ENCODE peak calls at places on chromosomes 2 and 18, in seven cellular contexts. P, W, M, A, Q, R and X are unnamed samples.

GRCh38 chr2:211077216-211077764 is 520.9 kb downstream of the CPS1 start:
- DNase-seq in W (no peak), M (no peak), R (no peak), A (no peak), P (no peak), Q (no peak), X (no peak)

GRCh38 chr2:236633764-236634163 is 64.1 kb downstream of the ACKR3 start:
- DNase-seq in Q (no peak), W (no peak), M (no peak), R (no peak), P (no peak), A (no peak), X (no peak)

GRCh38 chr18:41771971-41772370 is 183.1 kb upstream of the PIK3C3 start:
- DNase-seq in R (no peak), M (peak; percentile 24), Q (peak; percentile 7), W (no peak), A (no peak), P (no peak), X (peak; percentile 79)

GRCh38 chr2:197079832-197080555 is 153.5 kb upstream of the PGAP1 start:
- DNase-seq in M (peak; percentile 42), W (peak; percentile 26), Q (peak; percentile 58), R (no peak), A (no peak), P (no peak), X (peak; percentile 30)

GRCh38 chr2:207390302-207391095 is 139.3 kb upstream of the CREB1 start:
- DNase-seq in P (no peak), A (no peak), Q (no peak), W (peak; percentile 84), M (no peak), R (no peak), X (no peak)

GRCh38 chr2:164818149-164819136 is 23.2 kb downstream of the COBLL1 start:
- DNase-seq in A (no peak), M (no peak), P (no peak), W (no peak), Q (no peak), R (no peak), X (no peak)

GRCh38 chr2:54240515-54241219 is 15.4 kb downstream of the TSPYL6 start:
- DNase-seq in P (peak; percentile 43), A (no peak), Q (peak; percentile 75), W (no peak), R (no peak), M (no peak), X (peak; percentile 53)

GRCh38 chr18:6069539-6069938 is 174.2 kb upstream of the TMEM200C start:
- DNase-seq in P (no peak), M (no peak), R (no peak), Q (peak; percentile 4), A (no peak), W (no peak), X (peak; percentile 11)

GRCh38 chr2:213036836-213037235 is 114.6 kb downstream of the IKZF2 start:
- DNase-seq in A (no peak), M (peak; percentile 63), W (no peak), Q (peak; percentile 85), R (no peak), P (no peak), X (peak; percentile 67)

GRCh38 chr2:153474407-153474806 is 4.2 kb downstream of the RPRM start:
- DNase-seq in R (no peak), P (peak; percentile 57), M (no peak), Q (no peak), W (no peak), A (no peak), X (no peak)

GRCh38 chr2:211479496-211480150 is 923.2 kb downstream of the CPS1 start:
- DNase-seq in A (no peak), R (no peak), M (no peak), P (no peak), W (no peak), Q (no peak), X (no peak)

GRCh38 chr2:232495292-232495691 is 7.7 kb upstream of the ECEL1 start:
- DNase-seq in R (no peak), M (no peak), Q (no peak), A (no peak), P (no peak), W (no peak), X (no peak)

GRCh38 chr2:133711806-133712205 is 143.5 kb upstream of the NCKAP5 start:
- DNase-seq in R (no peak), M (no peak), W (no peak), A (no peak), P (no peak), Q (no peak), X (no peak)

GRCh38 chr2:63734510-63734909 is 107.2 kb upstream of the UGP2 start:
- DNase-seq in R (no peak), M (no peak), W (no peak), A (no peak), P (no peak), Q (peak; percentile 36), X (no peak)

GRCh38 chr2:147910990-147911473 is 66.2 kb downstream of the ACVR2A start:
- DNase-seq in M (peak; percentile 69), Q (peak; percentile 77), A (peak; percentile 9), W (peak; percentile 36), R (no peak), P (peak; percentile 52), X (peak; percentile 74)

GRCh38 chr2:190881480-190882326 is 1.1 kb downstream of the GLS start:
- DNase-seq in M (peak; percentile 81), R (peak; percentile 52), P (peak; percentile 94), Q (peak; percentile 87), A (peak; percentile 3), W (peak; percentile 51), X (peak; percentile 88)